ENCODE peak calls at places on chromosomes 4 and X, in four cellular contexts. Q is astrocyte of the spinal cord, M is fibroblast of the aortic adventitia, G is tibial nerve. W is an unnamed sample.

GRCh38 chr4:4420421-4420820 is 33.5 kb downstream of the NSG1 start:
- DNase-seq in Q (no peak), M (no peak), G (no peak), W (peak)

GRCh38 chr4:101865501-101866062 is 75.1 kb downstream of the BANK1 start:
- DNase-seq in Q (peak), M (peak), G (no peak), W (no peak)

GRCh38 chrX:110037181-110037580 is 34.3 kb downstream of the TMEM164 start:
- DNase-seq in Q (no peak), M (no peak), G (no peak), W (no peak)

GRCh38 chrX:133215747-133216146 is 2.4 kb downstream of the TFDP3 start:
- DNase-seq in Q (peak), M (no peak), G (no peak), W (no peak)

GRCh38 chr4:55214172-55214571 is 88.8 kb upstream of the KDR start:
- DNase-seq in Q (no peak), M (no peak), G (no peak), W (no peak)

GRCh38 chr4:8706221-8707044 is 113.9 kb downstream of the CPZ start:
- DNase-seq in Q (no peak), M (no peak), G (no peak), W (peak)

GRCh38 chrX:129980540-129981206 is 1.8 kb upstream of the BCORL1 start:
- DNase-seq in Q (no peak), M (no peak), G (peak), W (no peak)

GRCh38 chr4:76755756-76756155 is 142.2 kb downstream of the SOWAHB start:
- DNase-seq in Q (no peak), M (no peak), G (no peak), W (no peak)

GRCh38 chr4:17111959-17112659 is 213.7 kb upstream of the LDB2 start:
- DNase-seq in Q (no peak), M (no peak), G (peak), W (no peak)

GRCh38 chr4:5446595-5446994 is 261.8 kb downstream of the EVC2 start:
- DNase-seq in Q (no peak), M (no peak), G (no peak), W (peak)

GRCh38 chr4:59612235-59612634 is 1587.9 kb upstream of the ADGRL3 start:
- DNase-seq in Q (peak), M (peak), G (no peak), W (no peak)

GRCh38 chr4:110361921-110362320 is 114.0 kb upstream of the ENPEP start:
- DNase-seq in Q (peak), M (no peak), G (no peak), W (no peak)

GRCh38 chr4:77181737-77182136 is 24.7 kb downstream of the CCNG2 start:
- DNase-seq in Q (no peak), M (no peak), G (no peak), W (no peak)

GRCh38 chr4:39642885-39643550 is 4.4 kb upstream of the SMIM14 start:
- DNase-seq in Q (no peak), M (peak), G (no peak), W (no peak)

GRCh38 chr4:76673361-76673760 is 224.6 kb downstream of the SOWAHB start:
- DNase-seq in Q (no peak), M (peak), G (no peak), W (no peak)

GRCh38 chrX:149010899-149011224 is 494.2 kb downstream of the IDS start:
- DNase-seq in Q (no peak), M (no peak), G (no peak), W (no peak)

GRCh38 chr4:109730294-109731051 is 603 bp upstream of the PLA2G12A start:
- DNase-seq in Q (peak), M (peak), G (no peak), W (peak)

GRCh38 chr4:90198086-90198847 is 71.1 kb downstream of the CCSER1 start:
- DNase-seq in Q (peak), M (no peak), G (no peak), W (no peak)

GRCh38 chr4:157978680-157979361 is 194.0 kb downstream of the GASK1B start:
- DNase-seq in Q (peak), M (peak), G (peak), W (no peak)

GRCh38 chrX:113929004-113929403 is 654.9 kb upstream of the HTR2C start:
- DNase-seq in Q (peak), M (peak), G (no peak), W (no peak)

GRCh38 chr4:24130637-24131036 is 240.8 kb upstream of the PPARGC1A start:
- DNase-seq in Q (no peak), M (no peak), G (no peak), W (no peak)

GRCh38 chr4:184444953-184445309 is 29.4 kb downstream of the IRF2 start:
- DNase-seq in Q (no peak), M (no peak), G (no peak), W (no peak)

GRCh38 chrX:1387141-1387776 is 4.7 kb downstream of the SLC25A6 start:
- DNase-seq in Q (no peak), M (no peak), G (no peak), W (no peak)

GRCh38 chrX:50586407-50586806 is 115.8 kb upstream of the DGKK start:
- DNase-seq in Q (no peak), M (no peak), G (no peak), W (no peak)

GRCh38 chrX:129091097-129091496 is 432.2 kb downstream of the SMARCA1 start:
- DNase-seq in Q (no peak), M (no peak), G (no peak), W (no peak)

GRCh38 chr4:154707877-154708276 is 35.9 kb upstream of the LRAT start:
- DNase-seq in Q (no peak), M (no peak), G (no peak), W (peak)

GRCh38 chr4:10461091-10461849 is 4.0 kb upstream of the ZNF518B start:
- DNase-seq in Q (peak), M (peak), G (peak), W (no peak)

GRCh38 chr4:54897590-54897989 is 227.8 kb downstream of the KDR start:
- DNase-seq in Q (peak), M (no peak), G (no peak), W (no peak)

GRCh38 chr4:7911044-7911578 is 28.6 kb downstream of the AFAP1 start:
- DNase-seq in Q (peak), M (peak), G (no peak), W (no peak)

GRCh38 chr4:6924361-6924779 is 14.7 kb downstream of the TBC1D14 start:
- DNase-seq in Q (no peak), M (no peak), G (no peak), W (no peak)

GRCh38 chr4:148284526-148285193 is 157.6 kb downstream of the NR3C2 start:
- DNase-seq in Q (no peak), M (no peak), G (no peak), W (no peak)

GRCh38 chr4:3468804-3469203 is 5.7 kb downstream of the DOK7 start:
- DNase-seq in Q (no peak), M (no peak), G (no peak), W (no peak)

DNA sequence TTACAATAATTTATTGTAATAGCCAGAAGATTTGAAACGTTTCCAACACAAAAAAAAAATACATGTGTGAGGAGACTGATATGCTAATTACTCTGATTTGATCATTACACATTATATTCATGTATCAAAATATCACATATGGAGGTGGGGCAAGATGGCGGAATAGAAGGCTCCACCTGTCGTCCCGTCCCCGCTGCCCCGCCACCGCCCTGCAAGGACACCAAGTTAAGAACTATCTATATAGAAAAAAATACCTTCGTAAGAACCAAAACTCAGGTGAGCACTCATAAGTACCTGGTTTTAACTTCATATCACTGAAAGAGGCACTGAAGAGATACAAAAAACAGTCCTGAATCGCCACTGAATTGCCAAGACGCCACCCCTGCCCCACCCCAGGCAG is 60.9 kb upstream of the SCRG1 start:
- DNase-seq in Q (no peak), M (no peak), G (no peak), W (no peak)
- H3K4me3 ChIP-seq in Q (no peak), M (no peak), G (no peak), W (no peak)

DNA sequence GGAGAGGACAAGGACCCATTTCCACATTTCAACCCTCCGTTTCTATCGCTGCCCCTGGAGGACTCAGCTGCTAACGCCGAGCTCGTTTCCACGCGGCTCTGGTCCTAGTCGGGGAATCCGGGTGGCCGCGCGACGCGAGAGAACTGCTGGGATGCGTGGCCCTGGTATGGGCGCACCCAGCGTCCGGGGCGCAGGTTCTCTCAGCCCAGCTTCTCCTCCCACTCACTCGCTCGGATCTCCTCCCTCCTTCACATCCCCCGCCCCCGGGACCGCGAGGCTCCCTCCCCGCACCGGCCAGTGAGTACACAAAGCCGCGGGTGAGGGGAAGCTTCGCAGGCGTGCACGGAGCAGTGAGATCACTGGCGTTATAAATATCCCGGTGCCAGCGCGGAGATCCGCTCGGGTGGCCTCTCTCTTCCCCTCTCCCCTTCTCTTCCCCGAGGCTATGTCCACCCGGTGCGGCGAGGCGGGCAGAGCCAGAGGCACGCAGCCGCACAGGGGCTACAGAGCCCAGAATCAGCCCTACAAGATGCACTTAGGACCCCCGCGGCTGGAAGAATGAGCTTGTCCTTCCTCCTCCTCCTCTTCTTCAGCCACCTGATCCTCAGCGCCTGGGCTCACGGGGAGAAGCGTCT is at the start of gene FGF5:
- DNase-seq in Q (peak), M (peak), G (peak), W (no peak)
- H3K4me3 ChIP-seq in Q (peak), M (peak), G (peak), W (peak)

GRCh38 chr4:118936406-118936805 is 47.8 kb downstream of the SYNPO2 start:
- DNase-seq in Q (no peak), M (no peak), G (no peak), W (no peak)

GRCh38 chr4:118941799-118942198 is 53.1 kb downstream of the SYNPO2 start:
- DNase-seq in Q (peak), M (peak), G (no peak), W (no peak)

GRCh38 chr4:118939169-118939779 is 50.6 kb downstream of the SYNPO2 start:
- DNase-seq in Q (no peak), M (no peak), G (no peak), W (no peak)

GRCh38 chr4:118942465-118942864 is 53.8 kb downstream of the SYNPO2 start:
- DNase-seq in Q (peak), M (no peak), G (no peak), W (no peak)

GRCh38 chr4:118941149-118941548 is 52.5 kb downstream of the SYNPO2 start:
- DNase-seq in Q (no peak), M (peak), G (peak), W (no peak)
- H3K4me3 ChIP-seq in Q (no peak), M (no peak), G (no peak), W (no peak)

DNA sequence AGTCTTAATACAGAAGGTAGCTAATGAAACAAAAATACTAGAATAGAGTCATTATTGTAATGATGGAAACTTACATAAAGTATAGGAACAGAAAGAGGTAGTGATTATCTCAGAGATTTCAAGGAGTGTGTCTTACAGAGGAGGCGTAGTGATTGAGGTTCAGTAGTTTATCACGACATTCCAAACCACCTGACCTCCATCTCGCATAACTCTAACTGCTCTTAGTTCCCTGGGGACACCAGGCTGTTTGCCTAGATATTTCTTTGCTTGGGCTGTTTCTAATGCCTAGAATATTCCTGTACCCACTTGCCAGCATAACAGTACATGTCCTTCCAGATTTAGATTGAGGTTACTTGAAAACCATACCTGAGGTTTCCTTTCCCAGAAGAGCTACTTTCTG is 29.1 kb downstream of the STAG2 start:
- DNase-seq in Q (no peak), M (peak), G (no peak), W (no peak)
- H3K4me3 ChIP-seq in Q (no peak), M (no peak), G (no peak), W (no peak)

DNA sequence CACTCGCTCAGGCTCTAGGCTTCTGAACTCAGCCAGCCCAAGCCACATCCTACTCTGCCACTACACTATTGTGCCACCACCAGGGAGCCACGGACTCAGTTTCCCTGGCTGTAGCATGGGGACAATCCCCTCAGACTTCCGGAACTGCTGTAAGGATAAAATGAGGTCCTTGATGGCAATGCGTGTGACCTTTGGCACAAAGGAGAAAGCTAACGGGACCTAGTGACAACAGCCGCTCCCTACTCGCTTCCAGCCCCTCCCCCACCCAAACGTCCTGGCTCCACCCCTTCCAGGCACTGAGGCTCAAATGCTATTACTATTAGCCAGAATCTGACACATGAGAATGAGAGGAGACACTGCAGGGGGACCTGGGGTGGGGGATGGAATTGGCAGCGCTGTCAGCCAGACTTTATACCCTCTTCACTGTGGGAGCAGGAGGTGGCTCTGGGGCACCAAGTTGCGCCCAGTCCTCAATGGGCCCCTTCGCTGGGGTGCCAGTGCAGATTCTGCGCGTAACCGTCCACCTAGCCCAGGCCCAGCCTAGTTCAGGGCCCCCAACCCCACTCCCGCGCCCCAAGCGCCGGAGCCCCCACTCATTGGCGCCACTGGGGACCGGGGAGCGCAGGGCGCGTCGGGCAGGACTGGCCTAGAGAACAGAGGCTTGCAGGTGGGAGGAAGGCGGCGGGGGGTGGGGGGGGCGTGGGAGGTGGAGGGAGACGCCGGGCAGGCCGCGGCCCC is 5.3 kb upstream of the DUSP9 start:
- DNase-seq in Q (no peak), M (no peak), G (no peak), W (no peak)
- H3K4me3 ChIP-seq in Q (no peak), M (no peak), G (no peak), W (no peak)

GRCh38 chr4:99090511-99090910 is 1.9 kb upstream of the ADH5 start:
- DNase-seq in Q (peak), M (peak), G (no peak), W (no peak)
- H3K4me3 ChIP-seq in Q (no peak), M (peak), G (no peak), W (no peak)

DNA sequence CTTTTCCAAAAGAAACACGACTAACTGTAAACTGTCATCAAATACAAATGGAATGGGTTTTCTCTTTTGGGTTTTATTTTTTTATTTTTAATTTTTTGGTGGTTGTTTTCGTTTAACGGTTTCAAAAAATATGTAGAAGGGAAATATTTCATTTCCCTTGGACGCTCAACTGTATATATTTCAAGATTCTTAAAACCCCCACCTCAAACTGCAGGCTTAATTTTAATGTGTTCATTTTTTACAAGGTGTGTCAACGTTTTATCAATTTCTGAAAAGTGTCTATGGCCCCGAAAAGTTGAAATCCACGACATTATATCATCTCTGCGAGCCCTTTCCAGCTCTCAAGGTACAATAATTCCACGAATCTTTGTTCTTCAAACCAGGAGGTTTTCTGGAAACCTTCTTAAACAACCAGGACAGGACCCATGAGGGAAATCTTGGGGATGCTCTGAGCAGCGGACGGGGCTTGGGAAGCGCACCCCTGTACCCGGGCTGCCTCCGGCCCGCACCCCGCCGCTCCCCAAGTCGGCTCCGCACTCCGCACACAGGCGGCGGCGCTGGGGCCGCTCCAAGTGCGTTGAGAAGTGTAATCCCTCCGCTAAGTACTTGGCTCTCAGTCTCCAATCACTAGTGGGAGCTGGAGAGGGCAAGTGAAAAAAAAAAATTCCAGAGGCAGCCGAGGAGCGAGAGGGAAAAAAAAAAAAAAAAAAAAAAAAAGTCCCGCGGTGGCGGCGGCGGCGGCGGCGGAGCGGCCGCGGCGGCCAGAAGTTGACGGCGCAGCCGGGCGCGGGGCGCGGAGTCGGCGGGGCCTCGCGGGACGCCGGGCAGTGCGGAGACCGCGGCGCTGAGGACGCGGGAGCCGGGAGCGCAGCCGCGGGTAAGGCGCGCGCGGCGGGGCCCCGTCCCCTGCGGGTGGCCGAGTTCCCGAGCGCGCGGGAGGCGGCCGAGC is at the start of gene BMPR1B:
- DNase-seq in Q (peak), M (peak), G (peak), W (no peak)
- H3K4me3 ChIP-seq in Q (peak), M (peak), G (peak), W (peak)

GRCh38 chrX:24999501-24999900 is 16.3 kb downstream of the ARX start:
- DNase-seq in Q (no peak), M (no peak), G (no peak), W (no peak)
- H3K4me3 ChIP-seq in Q (no peak), M (no peak), G (no peak), W (no peak)

GRCh38 chr4:114137984-114138383 is 158.5 kb upstream of the ARSJ start:
- DNase-seq in Q (no peak), M (no peak), G (no peak), W (no peak)
- H3K4me3 ChIP-seq in Q (no peak), M (no peak), G (no peak), W (no peak)

GRCh38 chr4:73577371-73577770 is 42.9 kb downstream of the RASSF6 start:
- DNase-seq in Q (no peak), M (no peak), G (no peak), W (no peak)

GRCh38 chr4:73576366-73576765 is 43.9 kb downstream of the RASSF6 start:
- DNase-seq in Q (no peak), M (peak), G (no peak), W (no peak)

GRCh38 chr4:73573794-73574528 is 46.3 kb downstream of the RASSF6 start:
- DNase-seq in Q (peak), M (peak), G (peak), W (peak)

GRCh38 chr4:73575667-73576066 is 44.6 kb downstream of the RASSF6 start:
- DNase-seq in Q (no peak), M (no peak), G (no peak), W (no peak)
- H3K4me3 ChIP-seq in Q (no peak), M (no peak), G (no peak), W (no peak)

W was measured in breast epithelium.